ENCODE peak calls at places on chromosomes 5 and 9, in six cellular contexts. H is activated naive CD8-positive, alpha-beta T cell treated with anti-CD3 and anti-CD28 coated beads, Interleukin-2, amount 50 U/mL, for 24 hours; B is bronchial epithelial cell; K is foreskin fibroblast; D is kidney tubule cell; A is right atrium auricular region. O is an unnamed sample.

GRCh38 chr5:171713152-171713551 is 72.5 kb upstream of the SMIM23 start:
- DNase-seq in H (no peak), B (no peak), K (no peak), D (no peak), A (no peak), O (no peak)

GRCh38 chr9:136996361-136997281 is at the start of gene CLIC3:
- DNase-seq in H (peak), B (peak), K (peak), D (peak), A (no peak), O (no peak)

GRCh38 chr5:154334406-154335041 is 111.3 kb upstream of the SAP30L start:
- DNase-seq in H (no peak), B (no peak), K (peak), D (no peak), A (no peak), O (peak)

GRCh38 chr5:124706041-124706440 is 40.4 kb downstream of the ZNF608 start:
- DNase-seq in H (no peak), B (no peak), K (no peak), D (no peak), A (no peak), O (no peak)

GRCh38 chr5:63175850-63176249 is 597.2 kb downstream of the LRRC70 start:
- DNase-seq in H (no peak), B (no peak), K (no peak), D (no peak), A (no peak), O (no peak)

GRCh38 chr9:87667164-87667738 is 58.7 kb upstream of the CTSL start:
- DNase-seq in H (no peak), B (no peak), K (peak), D (peak), A (peak), O (peak)

GRCh38 chr5:115949096-115949495 is 13.2 kb upstream of the LVRN start:
- DNase-seq in H (no peak), B (no peak), K (peak), D (peak), A (no peak), O (no peak)

GRCh38 chr5:176545388-176545736 is 3.8 kb upstream of the CDHR2 start:
- DNase-seq in H (no peak), B (no peak), K (no peak), D (no peak), A (no peak), O (no peak)

GRCh38 chr9:27033815-27034403 is 28.4 kb upstream of the LRRC19 start:
- DNase-seq in H (peak), B (peak), K (peak), D (peak), A (peak), O (peak)

GRCh38 chr5:875931-876330 is 16.7 kb downstream of the BRD9 start:
- DNase-seq in H (no peak), B (no peak), K (no peak), D (no peak), A (no peak), O (no peak)